ENCODE peak calls at places on chromosomes 13 and 19, in eight cellular contexts. One of them, this sample, is unnamed.

GRCh38 chr19:571127-571974 is 1.0 kb upstream of the BSG start:
- DNase-seq in stomach: peak; percentile 43
- DNase-seq in sigmoid colon: no peak
- DNase-seq in K562: peak; percentile 48
- DNase-seq in esophagus muscularis mucosa: no peak
- DNase-seq in tibial nerve: no peak
- DNase-seq in A549: no peak
- DNase-seq in ovary: no peak
- DNase-seq in this sample: no peak

GRCh38 chr13:28684257-28684656 is 25.3 kb downstream of the POMP start:
- DNase-seq in stomach: no peak
- DNase-seq in sigmoid colon: no peak
- DNase-seq in K562: peak; percentile 11
- DNase-seq in esophagus muscularis mucosa: no peak
- DNase-seq in tibial nerve: no peak
- DNase-seq in A549: no peak
- DNase-seq in ovary: no peak
- DNase-seq in this sample: no peak

GRCh38 chr13:71702253-71702652 is 164.8 kb downstream of the DACH1 start:
- DNase-seq in stomach: no peak
- DNase-seq in sigmoid colon: no peak
- DNase-seq in K562: no peak
- DNase-seq in esophagus muscularis mucosa: no peak
- DNase-seq in tibial nerve: no peak
- DNase-seq in A549: no peak
- DNase-seq in ovary: no peak
- DNase-seq in this sample: no peak

GRCh38 chr19:19113040-19113541 is 25.2 kb downstream of the TMEM161A start:
- DNase-seq in stomach: no peak
- DNase-seq in sigmoid colon: no peak
- DNase-seq in K562: peak; percentile 58
- DNase-seq in esophagus muscularis mucosa: no peak
- DNase-seq in tibial nerve: no peak
- DNase-seq in A549: no peak
- DNase-seq in ovary: no peak
- DNase-seq in this sample: no peak

GRCh38 chr19:45152504-45153338 is 8.1 kb downstream of the NKPD1 start:
- DNase-seq in stomach: peak; percentile 58
- DNase-seq in sigmoid colon: no peak
- DNase-seq in K562: no peak
- DNase-seq in esophagus muscularis mucosa: no peak
- DNase-seq in tibial nerve: peak; percentile 13
- DNase-seq in A549: no peak
- DNase-seq in ovary: peak; percentile 75
- DNase-seq in this sample: no peak

GRCh38 chr19:33780746-33781145 is 15.9 kb upstream of the KCTD15 start:
- DNase-seq in stomach: no peak
- DNase-seq in sigmoid colon: no peak
- DNase-seq in K562: no peak
- DNase-seq in esophagus muscularis mucosa: no peak
- DNase-seq in tibial nerve: no peak
- DNase-seq in A549: no peak
- DNase-seq in ovary: no peak
- DNase-seq in this sample: no peak

GRCh38 chr13:35881360-35881759 is 249.8 kb downstream of the DCLK1 start:
- DNase-seq in stomach: no peak
- DNase-seq in sigmoid colon: no peak
- DNase-seq in K562: no peak
- DNase-seq in esophagus muscularis mucosa: no peak
- DNase-seq in tibial nerve: no peak
- DNase-seq in A549: no peak
- DNase-seq in ovary: no peak
- DNase-seq in this sample: no peak

GRCh38 chr19:46186717-46187101 is 38.7 kb downstream of the IGFL2 start:
- DNase-seq in stomach: no peak
- DNase-seq in sigmoid colon: no peak
- DNase-seq in K562: no peak
- DNase-seq in esophagus muscularis mucosa: no peak
- DNase-seq in tibial nerve: no peak
- DNase-seq in A549: no peak
- DNase-seq in ovary: no peak
- DNase-seq in this sample: no peak

GRCh38 chr13:26384587-26384986 is 130.7 kb downstream of the CDK8 start:
- DNase-seq in stomach: no peak
- DNase-seq in sigmoid colon: no peak
- DNase-seq in K562: no peak
- DNase-seq in esophagus muscularis mucosa: no peak
- DNase-seq in tibial nerve: no peak
- DNase-seq in A549: no peak
- DNase-seq in ovary: no peak
- DNase-seq in this sample: no peak

GRCh38 chr13:74372511-74372910 is 238.3 kb upstream of the KLF12 start:
- DNase-seq in stomach: no peak
- DNase-seq in sigmoid colon: no peak
- DNase-seq in K562: no peak
- DNase-seq in esophagus muscularis mucosa: no peak
- DNase-seq in tibial nerve: no peak
- DNase-seq in A549: no peak
- DNase-seq in ovary: no peak
- DNase-seq in this sample: no peak

GRCh38 chr19:45489216-45489855 is 7.5 kb downstream of the RTN2 start:
- DNase-seq in stomach: no peak
- DNase-seq in sigmoid colon: no peak
- DNase-seq in K562: no peak
- DNase-seq in esophagus muscularis mucosa: no peak
- DNase-seq in tibial nerve: no peak
- DNase-seq in A549: no peak
- DNase-seq in ovary: no peak
- DNase-seq in this sample: no peak

GRCh38 chr19:52070496-52070895 is 21.9 kb upstream of the ZNF432 start:
- DNase-seq in stomach: no peak
- DNase-seq in sigmoid colon: no peak
- DNase-seq in K562: no peak
- DNase-seq in esophagus muscularis mucosa: no peak
- DNase-seq in tibial nerve: no peak
- DNase-seq in A549: no peak
- DNase-seq in ovary: no peak
- DNase-seq in this sample: no peak

DNA sequence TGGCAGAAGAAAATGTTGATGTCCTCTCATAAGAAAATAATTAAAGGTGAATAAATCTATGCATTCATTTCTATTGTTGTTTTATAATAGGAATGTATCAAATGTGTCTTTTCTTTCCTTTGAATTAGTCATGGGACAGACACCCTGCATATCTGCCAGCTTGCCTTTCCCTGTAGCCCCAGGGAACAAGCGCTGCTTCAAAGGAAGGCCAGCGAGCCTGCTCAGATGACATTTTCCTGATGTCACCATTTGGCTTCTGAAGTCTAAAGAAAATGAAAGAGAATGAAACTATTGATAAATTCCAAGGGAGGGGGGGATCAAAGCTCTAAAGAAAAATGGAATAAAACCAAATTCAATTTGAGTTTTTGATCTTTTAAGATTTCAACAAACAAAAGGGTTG is 574.8 kb downstream of the IRS2 start:
- DNase-seq in stomach: no peak
- DNase-seq in sigmoid colon: no peak
- DNase-seq in K562: no peak
- DNase-seq in esophagus muscularis mucosa: no peak
- DNase-seq in tibial nerve: no peak
- DNase-seq in A549: peak; percentile 13
- DNase-seq in ovary: no peak
- DNase-seq in this sample: no peak
- TF ChIP-seq EP300 in stomach: no peak
- TF ChIP-seq EP300 in sigmoid colon: no peak
- TF ChIP-seq EP300 in K562: no peak
- TF ChIP-seq EP300 in esophagus muscularis mucosa: no peak
- TF ChIP-seq EP300 in tibial nerve: no peak
- TF ChIP-seq EP300 in A549: no peak
- TF ChIP-seq EP300 in ovary: no peak
- TF ChIP-seq EP300 in this sample: no peak

GRCh38 chr19:13103961-13104847 is 1.5 kb upstream of the LYL1 start:
- DNase-seq in stomach: peak; percentile 45
- DNase-seq in sigmoid colon: peak; percentile 86
- DNase-seq in K562: peak; percentile 71
- DNase-seq in esophagus muscularis mucosa: no peak
- DNase-seq in tibial nerve: no peak
- DNase-seq in A549: peak; percentile 31
- DNase-seq in ovary: peak; percentile 69
- DNase-seq in this sample: no peak
- TF ChIP-seq EP300 in stomach: no peak
- TF ChIP-seq EP300 in sigmoid colon: peak; percentile 47
- TF ChIP-seq EP300 in K562: no peak
- TF ChIP-seq EP300 in esophagus muscularis mucosa: no peak
- TF ChIP-seq EP300 in tibial nerve: peak; percentile 19
- TF ChIP-seq EP300 in A549: no peak
- TF ChIP-seq EP300 in ovary: no peak
- TF ChIP-seq EP300 in this sample: no peak

GRCh38 chr19:10776900-10777650 is 58.9 kb downstream of the TMED1 start:
- DNase-seq in stomach: no peak
- DNase-seq in sigmoid colon: no peak
- DNase-seq in K562: no peak
- DNase-seq in esophagus muscularis mucosa: no peak
- DNase-seq in tibial nerve: no peak
- DNase-seq in A549: no peak
- DNase-seq in ovary: no peak
- DNase-seq in this sample: no peak
- TF ChIP-seq EP300 in stomach: no peak
- TF ChIP-seq EP300 in sigmoid colon: no peak
- TF ChIP-seq EP300 in K562: no peak
- TF ChIP-seq EP300 in esophagus muscularis mucosa: no peak
- TF ChIP-seq EP300 in tibial nerve: no peak
- TF ChIP-seq EP300 in A549: no peak
- TF ChIP-seq EP300 in ovary: no peak
- TF ChIP-seq EP300 in this sample: no peak

GRCh38 chr19:13085673-13086072 is 17.0 kb downstream of the LYL1 start:
- DNase-seq in stomach: no peak
- DNase-seq in sigmoid colon: no peak
- DNase-seq in K562: no peak
- DNase-seq in esophagus muscularis mucosa: no peak
- DNase-seq in tibial nerve: no peak
- DNase-seq in A549: no peak
- DNase-seq in ovary: no peak
- DNase-seq in this sample: no peak

GRCh38 chr19:13083627-13084026 is 19.0 kb downstream of the LYL1 start:
- DNase-seq in stomach: no peak
- DNase-seq in sigmoid colon: no peak
- DNase-seq in K562: no peak
- DNase-seq in esophagus muscularis mucosa: no peak
- DNase-seq in tibial nerve: no peak
- DNase-seq in A549: no peak
- DNase-seq in ovary: no peak
- DNase-seq in this sample: no peak

GRCh38 chr19:13083008-13083404 is 19.7 kb downstream of the LYL1 start:
- DNase-seq in stomach: no peak
- DNase-seq in sigmoid colon: no peak
- DNase-seq in K562: no peak
- DNase-seq in esophagus muscularis mucosa: no peak
- DNase-seq in tibial nerve: no peak
- DNase-seq in A549: no peak
- DNase-seq in ovary: no peak
- DNase-seq in this sample: no peak

GRCh38 chr19:13079542-13079986 is 23.1 kb downstream of the LYL1 start:
- DNase-seq in stomach: peak; percentile 77
- DNase-seq in sigmoid colon: peak; percentile 90
- DNase-seq in K562: peak; percentile 83
- DNase-seq in esophagus muscularis mucosa: no peak
- DNase-seq in tibial nerve: no peak
- DNase-seq in A549: no peak
- DNase-seq in ovary: peak; percentile 87
- DNase-seq in this sample: no peak

DNA sequence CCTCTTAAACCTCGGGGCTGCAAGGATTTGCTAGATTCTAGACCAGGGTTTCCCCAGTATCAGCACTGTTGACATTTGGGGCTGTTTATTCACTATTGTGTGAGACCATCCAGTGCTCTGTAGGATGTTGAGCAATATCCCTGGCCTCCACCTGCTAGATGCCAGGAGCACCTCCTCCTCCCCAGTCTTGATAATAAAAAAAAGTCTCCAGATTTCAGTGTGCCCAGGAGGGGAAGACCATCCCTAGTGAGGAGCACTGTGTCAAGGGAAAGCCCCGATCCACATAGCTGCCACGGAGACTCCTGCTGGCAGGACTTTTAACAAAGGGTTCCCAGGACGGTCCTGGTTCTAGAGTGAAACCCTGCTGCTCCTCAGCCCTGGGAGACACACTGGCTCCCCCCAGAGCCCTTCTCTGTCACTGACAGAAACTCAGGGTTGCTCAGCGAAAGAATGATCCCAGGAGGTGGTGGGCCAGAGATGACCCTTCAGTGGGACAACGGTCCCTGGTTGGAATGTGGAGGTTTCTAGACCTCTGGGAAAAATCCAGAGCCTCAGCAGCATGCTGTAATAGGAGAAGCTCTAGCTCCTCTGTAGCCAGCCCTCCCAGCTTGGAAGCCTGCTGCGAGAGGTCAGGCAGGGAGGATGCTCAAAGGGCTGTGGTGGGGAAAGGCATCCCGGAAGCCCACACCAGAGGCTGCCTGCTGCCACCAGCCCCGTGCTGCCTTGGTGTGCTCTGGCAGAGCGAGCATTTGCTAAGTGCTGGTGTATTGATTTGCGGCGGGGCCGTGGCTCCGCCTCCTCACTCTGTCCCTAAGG is 20.3 kb downstream of the LYL1 start:
- DNase-seq in stomach: no peak
- DNase-seq in sigmoid colon: no peak
- DNase-seq in K562: peak; percentile 49
- DNase-seq in esophagus muscularis mucosa: no peak
- DNase-seq in tibial nerve: peak; percentile 46
- DNase-seq in A549: peak; percentile 61
- DNase-seq in ovary: no peak
- DNase-seq in this sample: no peak
- TF ChIP-seq EP300 in stomach: no peak
- TF ChIP-seq EP300 in sigmoid colon: no peak
- TF ChIP-seq EP300 in K562: no peak
- TF ChIP-seq EP300 in esophagus muscularis mucosa: no peak
- TF ChIP-seq EP300 in tibial nerve: no peak
- TF ChIP-seq EP300 in A549: no peak
- TF ChIP-seq EP300 in ovary: no peak
- TF ChIP-seq EP300 in this sample: no peak